ENCODE peak calls at places on chromosomes 7 and 10, in four cellular contexts. H is psoas muscle, V is astrocyte, K is left ventricle myocardium inferior. O is an unnamed sample.

GRCh38 chr10:124671486-124672075 is 72.6 kb downstream of the FAM53B start:
- DNase-seq in H (peak; percentile 86), V (peak; percentile 10), K (peak; percentile 59), O (peak; percentile 23)

GRCh38 chr10:107032700-107033401 is 131.7 kb downstream of the SORCS1 start:
- DNase-seq in H (no peak), V (no peak), K (no peak), O (no peak)

GRCh38 chr7:69412331-69413146 is 185.7 kb upstream of the AUTS2 start:
- DNase-seq in H (peak; percentile 67), V (peak; percentile 83), K (peak; percentile 20), O (peak; percentile 10)

GRCh38 chr7:128796325-128796724 is 4.6 kb downstream of the CCDC136 start:
- DNase-seq in H (no peak), V (peak; percentile 89), K (no peak), O (peak; percentile 50)

GRCh38 chr7:157576415-157576814 is 239.6 kb downstream of the DNAJB6 start:
- DNase-seq in H (no peak), V (no peak), K (no peak), O (no peak)

GRCh38 chr7:138934861-138935260 is 46.3 kb downstream of the KIAA1549 start:
- DNase-seq in H (no peak), V (peak; percentile 67), K (no peak), O (peak; percentile 39)

GRCh38 chr10:84293574-84294016 is 34.8 kb upstream of the CCSER2 start:
- DNase-seq in H (no peak), V (no peak), K (no peak), O (no peak)

GRCh38 chr7:26454180-26454579 is 162.5 kb downstream of the SNX10 start:
- DNase-seq in H (no peak), V (no peak), K (no peak), O (no peak)

GRCh38 chr10:37860494-37861190 is 3.2 kb upstream of the ZNF248 start:
- DNase-seq in H (no peak), V (peak; percentile 53), K (no peak), O (peak; percentile 50)

GRCh38 chr7:7639421-7639820 is 1.1 kb upstream of the UMAD1 start:
- DNase-seq in H (no peak), V (peak; percentile 8), K (no peak), O (no peak)

GRCh38 chr10:128877936-128878335 is 589.1 kb upstream of the MGMT start:
- DNase-seq in H (no peak), V (no peak), K (no peak), O (no peak)

GRCh38 chr7:110922906-110923305 is 168.0 kb upstream of the LRRN3 start:
- DNase-seq in H (no peak), V (peak; percentile 56), K (no peak), O (peak; percentile 84)

GRCh38 chr7:17444673-17445072 is 146.2 kb downstream of the AHR start:
- DNase-seq in H (no peak), V (peak; percentile 59), K (no peak), O (peak; percentile 87)

GRCh38 chr7:96695581-96695980 is 14.1 kb downstream of the SEM1 start:
- DNase-seq in H (no peak), V (no peak), K (no peak), O (no peak)

GRCh38 chr10:69729326-69730048 is 72.2 kb upstream of the COL13A1 start:
- DNase-seq in H (no peak), V (no peak), K (no peak), O (no peak)

GRCh38 chr7:134480730-134481129 is 21.8 kb upstream of the AKR1B1 start:
- DNase-seq in H (no peak), V (peak; percentile 52), K (no peak), O (peak; percentile 45)

GRCh38 chr7:134481167-134481566 is 22.3 kb upstream of the AKR1B1 start:
- DNase-seq in H (no peak), V (no peak), K (no peak), O (no peak)

GRCh38 chr7:134480202-134480601 is 21.3 kb upstream of the AKR1B1 start:
- DNase-seq in H (no peak), V (no peak), K (no peak), O (no peak)

GRCh38 chr7:134477954-134478353 is 19.1 kb upstream of the AKR1B1 start:
- DNase-seq in H (no peak), V (peak; percentile 43), K (no peak), O (peak; percentile 66)

DNA sequence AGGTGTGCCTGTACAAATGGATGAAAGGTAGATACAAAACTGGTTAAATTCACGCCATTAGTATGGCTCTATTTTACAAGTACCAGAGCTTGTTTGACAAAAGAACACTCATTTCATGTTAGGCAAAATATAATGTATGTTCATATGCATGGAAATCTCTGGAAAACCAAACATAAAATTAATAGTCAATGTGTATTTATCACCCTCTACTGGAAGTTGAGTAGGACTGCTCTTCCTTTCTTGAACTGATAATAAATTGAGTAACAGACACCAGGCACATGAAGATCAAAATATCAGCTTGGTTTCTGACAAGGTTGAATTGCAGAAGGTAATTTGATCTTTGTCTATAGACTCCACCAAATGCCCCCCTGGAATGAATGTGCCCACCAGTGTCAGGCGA is 19.8 kb upstream of the AKR1B1 start:
- DNase-seq in H (no peak), V (no peak), K (no peak), O (peak; percentile 49)
- TF ChIP-seq CTCF in H (no peak), V (peak; percentile 16), K (no peak), O (peak; percentile 59)

DNA sequence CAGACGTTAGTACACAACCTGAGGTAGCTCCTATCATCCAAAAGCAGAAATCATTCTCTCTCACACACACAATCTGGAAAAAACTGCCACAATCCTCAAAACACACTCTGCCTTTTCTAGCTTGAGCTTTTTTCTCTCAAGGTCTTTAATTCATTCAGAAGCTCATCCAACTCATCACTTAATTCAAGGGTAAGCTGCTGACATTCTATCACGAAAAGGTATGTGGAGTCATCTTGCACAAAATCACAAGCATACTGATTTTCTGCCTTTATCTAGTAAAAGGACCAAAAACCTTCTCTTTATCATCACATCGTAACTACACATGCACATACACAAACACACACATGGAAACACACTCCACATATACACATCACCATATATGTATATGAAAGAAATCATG is 32.0 kb downstream of the DOCK4 start:
- DNase-seq in H (no peak), V (no peak), K (no peak), O (no peak)
- H3K4me3 ChIP-seq in H (no peak overlapping the region), V (no peak overlapping the region), K (no peak overlapping the region), O (no peak overlapping the region)

DNA sequence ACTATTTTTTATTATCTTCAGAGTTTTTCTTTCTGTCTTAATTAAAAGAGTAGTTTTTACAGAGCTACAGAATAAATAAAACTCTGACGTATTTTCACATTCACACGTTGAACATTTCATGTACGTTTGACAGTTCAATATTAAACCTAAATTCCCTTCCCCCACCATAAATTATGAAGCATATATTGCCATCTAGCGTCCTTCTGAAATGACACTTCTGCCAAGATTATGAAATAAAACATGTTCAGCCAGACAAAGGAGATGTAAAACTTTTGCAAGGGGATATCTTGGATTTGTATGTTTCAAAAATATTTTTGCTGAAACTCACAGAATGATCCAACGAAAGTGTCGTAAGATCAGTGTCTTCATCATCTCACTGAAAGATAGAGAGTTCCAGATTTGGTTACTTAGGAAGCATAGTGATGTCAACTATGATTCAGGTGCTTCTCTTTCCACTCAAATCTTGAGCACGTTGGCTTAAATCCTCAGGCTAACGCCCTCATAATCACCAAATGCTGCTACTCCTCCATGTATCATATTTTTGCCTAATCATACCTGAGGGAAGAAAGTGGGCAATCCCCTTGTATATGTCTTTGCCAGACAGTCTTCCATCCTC is 904.3 kb downstream of the XPNPEP1 start:
- DNase-seq in H (no peak), V (no peak), K (no peak), O (peak; percentile 24)
- TF ChIP-seq CTCF in H (no peak), V (no peak), K (peak; percentile 17), O (peak; percentile 28)

GRCh38 chr7:47454961-47455871 is 126.7 kb downstream of the TNS3 start:
- DNase-seq in H (no peak), V (no peak), K (no peak), O (no peak)
- H3K4me3 ChIP-seq in H (no peak overlapping the region), V (no peak overlapping the region), K (no peak overlapping the region), O (no peak overlapping the region)

DNA sequence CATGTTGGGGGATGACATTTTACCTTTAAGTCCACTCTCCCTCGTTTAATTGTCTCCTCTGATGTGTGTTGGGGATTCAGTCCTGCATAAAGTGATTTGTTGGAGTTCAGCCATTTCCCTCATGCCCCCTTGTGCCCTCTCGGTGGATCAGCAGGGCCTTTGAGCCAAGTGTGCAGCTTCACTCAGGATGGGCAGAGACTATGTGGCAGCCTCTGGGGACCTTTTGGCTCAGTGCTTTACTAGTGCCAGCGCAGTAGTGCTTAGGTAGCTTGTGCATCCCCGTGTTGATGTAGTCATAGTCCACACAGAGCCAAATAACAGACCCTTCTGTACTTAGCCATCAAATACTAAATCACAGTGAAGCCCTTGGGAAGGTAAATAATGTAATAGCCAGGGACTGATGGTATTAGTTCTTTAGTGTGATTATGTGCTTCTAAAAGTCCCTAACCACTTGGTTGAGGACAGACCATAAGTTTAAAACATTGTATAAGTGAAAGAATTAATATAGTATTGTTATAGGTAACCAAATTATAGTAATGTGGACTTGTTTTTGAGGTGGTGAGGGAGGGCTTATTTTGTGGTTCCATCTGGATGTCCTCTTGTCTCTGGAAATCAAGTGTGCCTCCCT is 11.4 kb downstream of the BUB3 start:
- DNase-seq in H (no peak), V (no peak), K (no peak), O (no peak)
- TF ChIP-seq CTCF in H (no peak), V (no peak), K (no peak), O (no peak)

DNA sequence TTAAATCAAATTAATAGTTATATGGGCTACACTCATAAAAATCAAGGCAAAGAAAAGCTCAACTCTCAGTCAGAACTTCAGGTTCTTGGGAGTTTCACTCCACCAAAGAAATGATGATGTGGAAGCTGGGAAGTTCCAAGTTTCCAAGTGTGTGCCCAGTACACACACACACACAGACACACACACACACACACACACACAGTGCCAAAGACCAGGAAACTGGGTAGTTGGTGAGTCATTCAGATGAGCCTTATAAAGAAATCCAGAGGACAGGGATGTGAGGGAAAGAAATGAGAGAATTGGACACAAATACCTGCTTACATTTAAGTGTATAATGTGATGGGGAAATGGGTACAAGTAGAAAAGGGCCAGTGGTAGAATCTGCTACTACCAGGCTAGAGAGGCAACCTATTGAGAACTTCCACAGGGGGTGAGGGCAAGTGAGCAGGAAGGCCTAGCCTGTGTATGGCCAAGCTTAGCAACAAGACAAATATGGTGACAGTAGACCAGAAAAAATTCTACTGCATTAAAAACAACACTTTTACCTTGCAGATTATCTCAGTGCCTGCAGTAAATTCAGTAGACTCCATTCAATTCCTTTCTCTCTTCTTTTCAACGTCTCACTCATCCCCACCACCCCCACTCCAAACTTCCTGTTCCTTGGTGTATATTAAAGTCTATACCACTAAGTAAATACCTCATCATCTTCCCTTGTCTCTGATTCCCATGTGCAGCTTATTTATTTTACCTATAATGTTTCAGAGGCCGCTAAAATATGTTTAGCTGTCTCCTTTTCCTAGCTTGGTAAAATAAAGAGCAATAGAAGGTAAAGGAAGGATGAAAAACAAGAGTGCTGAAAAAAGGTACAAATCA is 95.0 kb downstream of the CABCOCO1 start:
- DNase-seq in H (no peak), V (peak; percentile 64), K (no peak), O (peak; percentile 67)
- H3K4me3 ChIP-seq in H (no peak overlapping the region), V (no peak overlapping the region), K (no peak overlapping the region), O (no peak overlapping the region)